ENCODE peak calls at places on chromosomes 12 and 14, in six cellular contexts. H, G, V, Q, E and W are unnamed samples.

GRCh38 chr14:34971801-34972200 is 11.0 kb upstream of the SRP54 start:
- DNase-seq in E (no peak), V (no peak), H (no peak), Q (no peak), G (no peak), W (no peak)

GRCh38 chr12:53107122-53107521 is 3.8 kb downstream of the SOAT2 start:
- DNase-seq in Q (no peak), G (no peak), E (no peak), V (no peak), H (no peak), W (no peak)

GRCh38 chr14:100712490-100712889 is 14.2 kb upstream of the DLK1 start:
- DNase-seq in E (peak; percentile 79), V (no peak), G (no peak), H (no peak), Q (no peak), W (no peak)

GRCh38 chr12:18576104-18576622 is 161.6 kb downstream of the PLCZ1 start:
- DNase-seq in E (peak; percentile 21), G (no peak), Q (no peak), V (no peak), H (no peak), W (no peak)

GRCh38 chr14:96176275-96176674 is 28.4 kb upstream of the BDKRB2 start:
- DNase-seq in G (no peak), V (no peak), Q (no peak), E (no peak), H (no peak), W (no peak)

GRCh38 chr14:65440230-65440629 is 27.7 kb downstream of the FUT8 start:
- DNase-seq in H (no peak), Q (no peak), G (no peak), E (no peak), V (no peak), W (no peak)

GRCh38 chr14:99537399-99537798 is 56.2 kb downstream of the CCNK start:
- DNase-seq in Q (no peak), E (peak; percentile 74), H (no peak), G (no peak), V (no peak), W (no peak)

GRCh38 chr12:69102856-69103255 is 136.5 kb upstream of the CPSF6 start:
- DNase-seq in V (no peak), E (no peak), H (no peak), G (no peak), Q (no peak), W (no peak)

GRCh38 chr12:75571651-75572050 is 60.2 kb upstream of the KRR1 start:
- DNase-seq in V (no peak), G (no peak), E (no peak), H (no peak), Q (no peak), W (no peak)

GRCh38 chr14:106848330-106849121 is 1322.1 kb downstream of the TMEM121 start:
- DNase-seq in H (no peak), V (no peak), Q (no peak), E (peak; percentile 86), G (no peak), W (no peak)

GRCh38 chr12:89544730-89545184 is 18.9 kb upstream of the POC1B start:
- DNase-seq in V (peak; percentile 52), Q (no peak), H (peak; percentile 49), G (no peak), E (no peak), W (no peak)

GRCh38 chr12:76878045-76878898 is 547 bp downstream of the CSRP2 start:
- DNase-seq in V (peak; percentile 60), G (peak; percentile 4), E (peak; percentile 30), H (no peak), Q (peak; percentile 83), W (no peak)

GRCh38 chr12:20601668-20602280 is 93.4 kb upstream of the SLCO1C1 start:
- DNase-seq in E (peak; percentile 55), G (no peak), H (no peak), V (peak; percentile 50), Q (no peak), W (no peak)

GRCh38 chr14:94292872-94293577 is at the start of gene SERPINA10:
- DNase-seq in Q (peak; percentile 43), V (peak; percentile 16), G (no peak), H (no peak), E (no peak), W (no peak)

GRCh38 chr12:81255947-81256346 is 178.1 kb downstream of the ACSS3 start:
- DNase-seq in G (no peak), H (no peak), Q (no peak), V (no peak), E (no peak), W (no peak)

GRCh38 chr14:68928770-68929550 is 50.1 kb downstream of the ACTN1 start:
- DNase-seq in H (no peak), G (no peak), E (no peak), V (no peak), Q (no peak), W (no peak)

GRCh38 chr12:131249291-131250027 is 295.8 kb downstream of the ADGRD1 start:
- DNase-seq in V (no peak), E (no peak), G (no peak), Q (no peak), H (no peak), W (no peak)

GRCh38 chr12:68252077-68252476 is 1.3 kb downstream of the IL22 start:
- DNase-seq in Q (no peak), E (no peak), G (no peak), H (no peak), V (no peak), W (no peak)

GRCh38 chr14:100105357-100106169 is 40.3 kb downstream of the EVL start:
- DNase-seq in G (peak; percentile 48), Q (no peak), E (no peak), H (no peak), V (no peak), W (peak; percentile 46)

GRCh38 chr14:87877877-87878276 is 115.1 kb downstream of the GALC start:
- DNase-seq in Q (no peak), G (no peak), H (no peak), E (peak; percentile 55), V (no peak), W (no peak)

GRCh38 chr12:14948672-14949071 is 10.3 kb upstream of the ERP27 start:
- DNase-seq in Q (no peak), E (peak; percentile 13), G (peak; percentile 58), V (peak; percentile 53), H (peak; percentile 41), W (peak; percentile 86)

GRCh38 chr12:795305-795704 is 42.9 kb downstream of the WNK1 start:
- DNase-seq in H (no peak), G (peak; percentile 27), E (no peak), Q (no peak), V (no peak), W (peak; percentile 12)

GRCh38 chr12:46556820-46557524 is 184.4 kb upstream of the SLC38A2 start:
- DNase-seq in Q (no peak), G (no peak), V (no peak), E (peak; percentile 96), H (no peak), W (no peak)
- H3K36me3 ChIP-seq in Q (no peaks in the 10 kb centered on the region), G (no peaks in the 10 kb centered on the region), V (no peaks in the 10 kb centered on the region), E (no peaks in the 10 kb centered on the region), H (no peaks in the 10 kb centered on the region), W (no peaks in the 10 kb centered on the region)

GRCh38 chr14:89374908-89375307 is 42.1 kb downstream of the FOXN3 start:
- DNase-seq in E (no peak), V (no peak), H (no peak), Q (no peak), G (no peak), W (no peak)
- H3K36me3 ChIP-seq in E (no peaks in the 10 kb centered on the region), V (no peaks in the 10 kb centered on the region), H (no peaks in the 10 kb centered on the region), Q (no peaks in the 10 kb centered on the region), G (no peaks in the 10 kb centered on the region), W (no peaks in the 10 kb centered on the region)

GRCh38 chr12:24175281-24175680 is 225.8 kb upstream of the SOX5 start:
- DNase-seq in Q (no peak), H (no peak), E (no peak), G (no peak), V (no peak), W (no peak)
- H3K36me3 ChIP-seq in Q (no peaks in the 10 kb centered on the region), H (no peaks in the 10 kb centered on the region), E (no peaks in the 10 kb centered on the region), G (no peaks in the 10 kb centered on the region), V (no peaks in the 10 kb centered on the region), W (no peaks in the 10 kb centered on the region)

GRCh38 chr12:21644516-21644915 is 13.1 kb downstream of the LDHB start:
- DNase-seq in E (no peak), G (no peak), Q (no peak), V (no peak), H (no peak), W (no peak)
- H3K36me3 ChIP-seq in E (peaks cover 57% of the 10 kb centered on the region), G (peaks cover 68% of the 10 kb centered on the region), Q (peaks cover 72% of the 10 kb centered on the region), V (peaks cover 81% of the 10 kb centered on the region), H (peaks cover 30% of the 10 kb centered on the region), W (peaks cover 72% of the 10 kb centered on the region)

DNA sequence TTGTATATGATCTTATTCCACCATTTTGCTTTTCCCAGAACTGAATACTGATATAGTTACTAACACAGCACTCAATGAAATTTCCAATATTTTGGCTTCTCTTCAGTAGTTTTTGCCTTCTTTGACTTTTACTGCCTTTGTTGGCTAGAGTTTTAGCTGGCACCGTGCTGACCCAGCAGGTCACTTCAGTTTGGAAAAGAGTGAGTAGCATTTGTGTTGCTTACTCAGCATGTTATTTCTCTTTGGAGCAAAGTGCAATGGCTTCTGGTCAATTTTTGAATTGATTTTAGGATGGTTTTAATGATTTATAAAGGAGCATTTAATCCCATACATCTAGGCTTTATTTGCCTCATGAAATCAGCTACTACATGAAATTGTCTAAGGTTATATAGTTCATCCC is 119.2 kb downstream of the ETNK1 start:
- DNase-seq in Q (no peak), V (no peak), G (no peak), E (no peak), H (no peak), W (no peak)
- H3K36me3 ChIP-seq in Q (no peaks in the 10 kb centered on the region), V (no peaks in the 10 kb centered on the region), G (no peaks in the 10 kb centered on the region), E (no peaks in the 10 kb centered on the region), H (no peaks in the 10 kb centered on the region), W (no peaks in the 10 kb centered on the region)